ENCODE peak calls at places on chromosomes 2 and 18, in six cellular contexts. One of them, this sample, is unnamed.

GRCh38 chr2:200820573-200820972 is 8.9 kb downstream of the BZW1 start:
- DNase-seq in body of pancreas: no peak
- DNase-seq in uterus: no peak
- DNase-seq in foreskin keratinocyte: no peak
- DNase-seq in SJCRH30: no peak
- DNase-seq in cardiac muscle cell: no peak
- DNase-seq in this sample: no peak

GRCh38 chr2:20300656-20301055 is 50.0 kb downstream of the PUM2 start:
- DNase-seq in body of pancreas: no peak
- DNase-seq in uterus: no peak
- DNase-seq in foreskin keratinocyte: peak; percentile 42
- DNase-seq in SJCRH30: no peak
- DNase-seq in cardiac muscle cell: no peak
- DNase-seq in this sample: no peak

GRCh38 chr2:24830351-24830750 is 37.1 kb downstream of the CENPO start:
- DNase-seq in body of pancreas: no peak
- DNase-seq in uterus: no peak
- DNase-seq in foreskin keratinocyte: no peak
- DNase-seq in SJCRH30: no peak
- DNase-seq in cardiac muscle cell: no peak
- DNase-seq in this sample: no peak

GRCh38 chr2:47541848-47542450 is 139.0 kb downstream of the MSH2 start:
- DNase-seq in body of pancreas: no peak
- DNase-seq in uterus: no peak
- DNase-seq in foreskin keratinocyte: no peak
- DNase-seq in SJCRH30: no peak
- DNase-seq in cardiac muscle cell: no peak
- DNase-seq in this sample: no peak

GRCh38 chr2:197700960-197701359 is 4.2 kb upstream of the MARS2 start:
- DNase-seq in body of pancreas: no peak
- DNase-seq in uterus: no peak
- DNase-seq in foreskin keratinocyte: no peak
- DNase-seq in SJCRH30: no peak
- DNase-seq in cardiac muscle cell: no peak
- DNase-seq in this sample: no peak

GRCh38 chr2:96856776-96857673 is 791 bp downstream of the ANKRD39 start:
- DNase-seq in body of pancreas: peak; percentile 23
- DNase-seq in uterus: no peak
- DNase-seq in foreskin keratinocyte: peak; percentile 18
- DNase-seq in SJCRH30: no peak
- DNase-seq in cardiac muscle cell: peak; percentile 37
- DNase-seq in this sample: peak; percentile 32

GRCh38 chr2:38652431-38653273 is 13.3 kb upstream of the GALM start:
- DNase-seq in body of pancreas: no peak
- DNase-seq in uterus: no peak
- DNase-seq in foreskin keratinocyte: no peak
- DNase-seq in SJCRH30: no peak
- DNase-seq in cardiac muscle cell: no peak
- DNase-seq in this sample: no peak

GRCh38 chr2:39623916-39624315 is 41.8 kb upstream of the TMEM178A start:
- DNase-seq in body of pancreas: no peak
- DNase-seq in uterus: no peak
- DNase-seq in foreskin keratinocyte: no peak
- DNase-seq in SJCRH30: no peak
- DNase-seq in cardiac muscle cell: no peak
- DNase-seq in this sample: no peak

GRCh38 chr2:237691908-237692600 is 64.7 kb downstream of the LRRFIP1 start:
- DNase-seq in body of pancreas: peak; percentile 93
- DNase-seq in uterus: peak; percentile 96
- DNase-seq in foreskin keratinocyte: peak; percentile 62
- DNase-seq in SJCRH30: peak; percentile 86
- DNase-seq in cardiac muscle cell: peak; percentile 96
- DNase-seq in this sample: peak; percentile 96

GRCh38 chr2:217919781-217920351 is 82.9 kb downstream of the TNS1 start:
- DNase-seq in body of pancreas: no peak
- DNase-seq in uterus: peak; percentile 81
- DNase-seq in foreskin keratinocyte: no peak
- DNase-seq in SJCRH30: no peak
- DNase-seq in cardiac muscle cell: no peak
- DNase-seq in this sample: peak; percentile 53

GRCh38 chr2:86622878-86623548 is 652 bp downstream of the RNF103 start:
- DNase-seq in body of pancreas: peak; percentile 61
- DNase-seq in uterus: peak; percentile 57
- DNase-seq in foreskin keratinocyte: peak; percentile 24
- DNase-seq in SJCRH30: peak; percentile 44
- DNase-seq in cardiac muscle cell: peak; percentile 61
- DNase-seq in this sample: peak; percentile 51

GRCh38 chr18:2146092-2146491 is 425.2 kb downstream of the METTL4 start:
- DNase-seq in body of pancreas: no peak
- DNase-seq in uterus: no peak
- DNase-seq in foreskin keratinocyte: peak; percentile 40
- DNase-seq in SJCRH30: no peak
- DNase-seq in cardiac muscle cell: no peak
- DNase-seq in this sample: no peak

GRCh38 chr18:36419913-36420531 is 122.5 kb downstream of the FHOD3 start:
- DNase-seq in body of pancreas: no peak
- DNase-seq in uterus: no peak
- DNase-seq in foreskin keratinocyte: peak; percentile 85
- DNase-seq in SJCRH30: no peak
- DNase-seq in cardiac muscle cell: no peak
- DNase-seq in this sample: no peak

DNA sequence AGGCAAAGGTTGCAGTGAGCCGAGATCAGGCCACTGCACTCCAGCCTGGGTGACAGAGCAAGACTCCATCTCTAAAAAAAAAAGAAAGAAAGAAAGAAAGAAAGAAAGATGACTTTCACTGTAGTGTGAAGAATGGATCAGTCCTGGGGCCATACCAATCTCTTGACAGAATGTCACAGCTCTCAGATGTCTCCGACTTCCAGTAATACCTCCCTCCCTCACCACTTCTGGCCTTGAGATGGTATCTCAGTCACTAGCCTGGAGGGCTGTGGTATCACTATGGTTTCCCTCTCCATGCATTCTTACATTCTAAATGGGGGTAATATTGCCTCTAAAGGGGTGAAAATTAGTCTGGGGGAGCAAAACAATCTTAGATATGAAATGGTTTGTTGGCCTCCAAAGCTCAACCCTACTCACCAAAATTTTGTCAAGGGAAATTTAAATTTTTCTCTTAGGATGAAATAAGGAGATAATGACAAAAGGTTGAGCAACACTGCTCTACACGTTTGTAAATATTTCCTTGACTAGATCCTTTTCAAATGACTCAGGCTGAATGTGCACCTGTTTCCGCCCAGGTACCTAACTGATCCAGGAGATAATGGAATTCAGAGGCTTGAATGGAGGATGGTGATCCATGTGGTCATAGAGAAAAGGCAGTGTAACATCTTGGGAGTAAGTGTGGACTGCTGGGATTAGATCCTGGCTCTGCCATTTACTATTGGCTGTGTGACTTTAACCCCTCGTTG is 19.9 kb upstream of the SPRED2 start:
- DNase-seq in body of pancreas: no peak
- DNase-seq in uterus: no peak
- DNase-seq in foreskin keratinocyte: peak; percentile 88
- DNase-seq in SJCRH30: no peak
- DNase-seq in cardiac muscle cell: no peak
- DNase-seq in this sample: no peak
- H3K4me1 ChIP-seq in body of pancreas: no peaks in the 10 kb centered on the region
- H3K4me1 ChIP-seq in uterus: no peaks in the 10 kb centered on the region
- H3K4me1 ChIP-seq in foreskin keratinocyte: peaks cover 2% of the 10 kb centered on the region
- H3K4me1 ChIP-seq in SJCRH30: no peaks in the 10 kb centered on the region
- H3K4me1 ChIP-seq in cardiac muscle cell: peaks cover 5% of the 10 kb centered on the region
- H3K4me1 ChIP-seq in this sample: no peaks in the 10 kb centered on the region

GRCh38 chr2:172770887-172771286 is 35.2 kb downstream of the RAPGEF4 start:
- DNase-seq in body of pancreas: no peak
- DNase-seq in uterus: no peak
- DNase-seq in foreskin keratinocyte: no peak
- DNase-seq in SJCRH30: no peak
- DNase-seq in cardiac muscle cell: no peak
- DNase-seq in this sample: no peak

GRCh38 chr2:172777431-172777830 is 41.8 kb downstream of the RAPGEF4 start:
- DNase-seq in body of pancreas: no peak
- DNase-seq in uterus: no peak
- DNase-seq in foreskin keratinocyte: no peak
- DNase-seq in SJCRH30: no peak
- DNase-seq in cardiac muscle cell: no peak
- DNase-seq in this sample: no peak

GRCh38 chr2:172774302-172774701 is 38.7 kb downstream of the RAPGEF4 start:
- DNase-seq in body of pancreas: no peak
- DNase-seq in uterus: no peak
- DNase-seq in foreskin keratinocyte: no peak
- DNase-seq in SJCRH30: no peak
- DNase-seq in cardiac muscle cell: no peak
- DNase-seq in this sample: no peak

GRCh38 chr2:172772637-172773036 is 37.0 kb downstream of the RAPGEF4 start:
- DNase-seq in body of pancreas: no peak
- DNase-seq in uterus: no peak
- DNase-seq in foreskin keratinocyte: no peak
- DNase-seq in SJCRH30: no peak
- DNase-seq in cardiac muscle cell: no peak
- DNase-seq in this sample: no peak

DNA sequence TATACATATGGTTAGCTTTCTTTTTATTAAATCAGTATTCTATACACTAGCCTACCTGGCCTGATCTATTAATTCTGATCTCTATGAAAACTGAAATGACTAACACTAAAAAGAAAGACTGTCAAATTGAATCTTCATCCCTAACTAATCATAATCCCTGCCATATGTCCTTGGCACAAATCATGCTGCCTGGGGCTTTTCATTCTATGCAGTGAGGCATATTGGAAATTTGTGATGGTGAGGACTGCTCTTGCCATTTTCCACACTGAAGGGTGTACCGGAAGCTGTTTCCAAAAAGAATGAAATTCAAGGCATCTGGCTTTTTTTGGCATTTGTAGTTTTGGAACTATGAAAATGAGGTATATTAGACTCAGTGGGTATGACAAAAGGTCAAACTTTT is 39.7 kb downstream of the RAPGEF4 start:
- DNase-seq in body of pancreas: no peak
- DNase-seq in uterus: no peak
- DNase-seq in foreskin keratinocyte: no peak
- DNase-seq in SJCRH30: no peak
- DNase-seq in cardiac muscle cell: no peak
- DNase-seq in this sample: no peak
- H3K27me3 ChIP-seq in body of pancreas: no peaks in the 10 kb centered on the region
- H3K27me3 ChIP-seq in uterus: no peaks in the 10 kb centered on the region
- H3K27me3 ChIP-seq in foreskin keratinocyte: no peaks in the 10 kb centered on the region
- H3K27me3 ChIP-seq in SJCRH30: no peaks in the 10 kb centered on the region
- H3K27me3 ChIP-seq in cardiac muscle cell: no peaks in the 10 kb centered on the region
- H3K27me3 ChIP-seq in this sample: no peaks in the 10 kb centered on the region

GRCh38 chr18:59902993-59903610 is 3.3 kb downstream of the PMAIP1 start:
- DNase-seq in body of pancreas: no peak
- DNase-seq in uterus: no peak
- DNase-seq in foreskin keratinocyte: no peak
- DNase-seq in SJCRH30: no peak
- DNase-seq in cardiac muscle cell: no peak
- DNase-seq in this sample: no peak

GRCh38 chr18:59899298-59900221 is at the start of gene PMAIP1:
- DNase-seq in body of pancreas: peak; percentile 84
- DNase-seq in uterus: peak; percentile 78
- DNase-seq in foreskin keratinocyte: peak; percentile 89
- DNase-seq in SJCRH30: peak; percentile 89
- DNase-seq in cardiac muscle cell: peak; percentile 93
- DNase-seq in this sample: peak; percentile 95

GRCh38 chr18:59904051-59904601 is 4.3 kb downstream of the PMAIP1 start:
- DNase-seq in body of pancreas: no peak
- DNase-seq in uterus: no peak
- DNase-seq in foreskin keratinocyte: no peak
- DNase-seq in SJCRH30: no peak
- DNase-seq in cardiac muscle cell: no peak
- DNase-seq in this sample: no peak

GRCh38 chr18:59900222-59901128 is 679 bp downstream of the PMAIP1 start:
- DNase-seq in body of pancreas: peak; percentile 22
- DNase-seq in uterus: peak; percentile 16
- DNase-seq in foreskin keratinocyte: peak; percentile 59
- DNase-seq in SJCRH30: peak; percentile 41
- DNase-seq in cardiac muscle cell: peak; percentile 26
- DNase-seq in this sample: peak; percentile 79

GRCh38 chr18:59902180-59902992 is 2.6 kb downstream of the PMAIP1 start:
- DNase-seq in body of pancreas: no peak
- DNase-seq in uterus: no peak
- DNase-seq in foreskin keratinocyte: peak; percentile 72
- DNase-seq in SJCRH30: no peak
- DNase-seq in cardiac muscle cell: no peak
- DNase-seq in this sample: peak; percentile 76
- H3K4me1 ChIP-seq in body of pancreas: peaks cover 19% of the 10 kb centered on the region
- H3K4me1 ChIP-seq in uterus: no peaks in the 10 kb centered on the region
- H3K4me1 ChIP-seq in foreskin keratinocyte: peaks cover 27% of the 10 kb centered on the region
- H3K4me1 ChIP-seq in SJCRH30: peaks cover 5% of the 10 kb centered on the region
- H3K4me1 ChIP-seq in cardiac muscle cell: peaks cover 7% of the 10 kb centered on the region
- H3K4me1 ChIP-seq in this sample: peaks cover 43% of the 10 kb centered on the region

GRCh38 chr2:212530373-212530772 is 8.2 kb downstream of the ERBB4 start:
- DNase-seq in body of pancreas: no peak
- DNase-seq in uterus: no peak
- DNase-seq in foreskin keratinocyte: no peak
- DNase-seq in SJCRH30: no peak
- DNase-seq in cardiac muscle cell: no peak
- DNase-seq in this sample: no peak
- H3K27me3 ChIP-seq in body of pancreas: no peaks in the 10 kb centered on the region
- H3K27me3 ChIP-seq in uterus: no peaks in the 10 kb centered on the region
- H3K27me3 ChIP-seq in foreskin keratinocyte: peaks cover 48% of the 10 kb centered on the region
- H3K27me3 ChIP-seq in SJCRH30: no peaks in the 10 kb centered on the region
- H3K27me3 ChIP-seq in cardiac muscle cell: peaks cover 11% of the 10 kb centered on the region
- H3K27me3 ChIP-seq in this sample: peaks cover 13% of the 10 kb centered on the region

DNA sequence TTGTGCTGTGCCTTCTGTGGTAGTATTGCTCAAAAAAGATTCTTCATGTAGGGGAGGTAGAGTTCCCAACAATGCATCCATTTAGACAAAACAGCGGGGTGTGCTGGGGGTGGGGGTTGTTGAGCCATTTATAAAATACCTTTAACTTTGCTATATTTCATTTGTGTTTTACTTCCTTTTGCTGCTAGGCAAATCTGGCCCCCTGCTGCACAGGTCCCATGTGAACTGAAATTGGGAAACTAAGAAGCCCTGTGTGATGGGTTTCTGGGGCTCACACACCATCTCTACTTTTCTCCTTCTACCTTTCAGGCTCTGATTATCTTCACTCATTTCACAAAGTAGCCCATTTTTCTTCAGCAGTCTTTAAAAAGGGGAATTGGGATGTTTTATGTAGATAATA is 52.7 kb upstream of the ITGA4 start:
- DNase-seq in body of pancreas: no peak
- DNase-seq in uterus: no peak
- DNase-seq in foreskin keratinocyte: no peak
- DNase-seq in SJCRH30: no peak
- DNase-seq in cardiac muscle cell: no peak
- DNase-seq in this sample: no peak
- H3K4me1 ChIP-seq in body of pancreas: no peaks in the 10 kb centered on the region
- H3K4me1 ChIP-seq in uterus: no peaks in the 10 kb centered on the region
- H3K4me1 ChIP-seq in foreskin keratinocyte: no peaks in the 10 kb centered on the region
- H3K4me1 ChIP-seq in SJCRH30: peaks cover 10% of the 10 kb centered on the region
- H3K4me1 ChIP-seq in cardiac muscle cell: no peaks in the 10 kb centered on the region
- H3K4me1 ChIP-seq in this sample: peaks cover 9% of the 10 kb centered on the region

DNA sequence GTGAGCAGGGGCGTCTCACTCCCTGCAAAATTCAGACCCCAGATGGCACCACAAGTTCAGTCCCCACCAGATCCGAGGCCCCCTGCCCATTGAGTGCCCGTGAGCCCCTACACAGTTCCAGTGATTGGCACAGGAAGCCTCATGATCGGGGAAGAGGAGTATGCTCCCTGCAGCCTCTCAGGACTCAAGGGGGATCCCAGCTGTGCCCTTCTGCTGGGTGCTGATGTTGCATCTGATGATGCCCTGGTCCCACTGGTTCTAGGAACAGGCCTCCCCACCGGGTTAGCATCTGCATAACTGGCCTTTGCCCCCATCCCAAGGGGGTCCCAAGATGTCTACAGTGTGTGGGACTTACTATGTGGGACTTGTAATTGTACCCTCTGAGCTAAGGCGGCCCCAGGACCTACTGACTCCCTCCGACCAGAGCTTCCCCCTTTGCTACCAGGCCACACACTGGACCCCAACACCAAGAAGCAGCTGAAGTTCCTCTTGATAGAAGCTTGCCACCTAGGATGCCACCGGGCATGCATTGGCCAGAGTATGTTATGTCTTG is 8.6 kb downstream of the ALPG start:
- DNase-seq in body of pancreas: no peak
- DNase-seq in uterus: no peak
- DNase-seq in foreskin keratinocyte: no peak
- DNase-seq in SJCRH30: no peak
- DNase-seq in cardiac muscle cell: no peak
- DNase-seq in this sample: no peak
- H3K27me3 ChIP-seq in body of pancreas: no peaks in the 10 kb centered on the region
- H3K27me3 ChIP-seq in uterus: no peaks in the 10 kb centered on the region
- H3K27me3 ChIP-seq in foreskin keratinocyte: peaks cover 62% of the 10 kb centered on the region
- H3K27me3 ChIP-seq in SJCRH30: peaks cover 20% of the 10 kb centered on the region
- H3K27me3 ChIP-seq in cardiac muscle cell: peaks cover 96% of the 10 kb centered on the region
- H3K27me3 ChIP-seq in this sample: peaks cover 42% of the 10 kb centered on the region